ENCODE peak calls at places on chromosomes 12 and 14, in five cellular contexts. One of them, this sample, is unnamed.

GRCh38 chr14:92867246-92867925 is 55.6 kb upstream of the CHGA start:
- DNase-seq in kidney: no peak
- DNase-seq in hypothalamus: no peak
- DNase-seq in fibroblast of the aortic adventitia: no peak
- DNase-seq in left ventricle myocardium inferior: no peak
- DNase-seq in this sample: no peak

GRCh38 chr12:54126696-54127537 is 61.9 kb downstream of the SMUG1 start:
- DNase-seq in kidney: peak; percentile 93
- DNase-seq in hypothalamus: no peak
- DNase-seq in fibroblast of the aortic adventitia: peak; percentile 24
- DNase-seq in left ventricle myocardium inferior: peak; percentile 66
- DNase-seq in this sample: no peak

GRCh38 chr12:14849664-14850063 is 6.3 kb upstream of the ART4 start:
- DNase-seq in kidney: no peak
- DNase-seq in hypothalamus: no peak
- DNase-seq in fibroblast of the aortic adventitia: peak; percentile 85
- DNase-seq in left ventricle myocardium inferior: no peak
- DNase-seq in this sample: no peak

GRCh38 chr14:44833376-44833775 is 128.4 kb downstream of the KLHL28 start:
- DNase-seq in kidney: no peak
- DNase-seq in hypothalamus: no peak
- DNase-seq in fibroblast of the aortic adventitia: peak; percentile 40
- DNase-seq in left ventricle myocardium inferior: no peak
- DNase-seq in this sample: no peak

GRCh38 chr14:63435838-63436237 is 107.3 kb downstream of the PPP2R5E start:
- DNase-seq in kidney: peak; percentile 89
- DNase-seq in hypothalamus: no peak
- DNase-seq in fibroblast of the aortic adventitia: peak; percentile 82
- DNase-seq in left ventricle myocardium inferior: peak; percentile 42
- DNase-seq in this sample: no peak

GRCh38 chr14:95713596-95714371 is at the start of gene TCL1A:
- DNase-seq in kidney: peak; percentile 74
- DNase-seq in hypothalamus: no peak
- DNase-seq in fibroblast of the aortic adventitia: no peak
- DNase-seq in left ventricle myocardium inferior: no peak
- DNase-seq in this sample: no peak

GRCh38 chr14:36604757-36605505 is 22.5 kb upstream of the NKX2-8 start:
- DNase-seq in kidney: no peak
- DNase-seq in hypothalamus: no peak
- DNase-seq in fibroblast of the aortic adventitia: peak; percentile 79
- DNase-seq in left ventricle myocardium inferior: no peak
- DNase-seq in this sample: peak; percentile 64

GRCh38 chr12:4909734-4910501 is at the start of gene KCNA1:
- DNase-seq in kidney: peak; percentile 75
- DNase-seq in hypothalamus: no peak
- DNase-seq in fibroblast of the aortic adventitia: peak; percentile 7
- DNase-seq in left ventricle myocardium inferior: no peak
- DNase-seq in this sample: no peak

GRCh38 chr14:84959796-84960515 is 570.0 kb upstream of the FLRT2 start:
- DNase-seq in kidney: no peak
- DNase-seq in hypothalamus: no peak
- DNase-seq in fibroblast of the aortic adventitia: no peak
- DNase-seq in left ventricle myocardium inferior: no peak
- DNase-seq in this sample: no peak

GRCh38 chr12:120994589-120995337 is 16.4 kb downstream of the HNF1A start:
- DNase-seq in kidney: no peak
- DNase-seq in hypothalamus: no peak
- DNase-seq in fibroblast of the aortic adventitia: no peak
- DNase-seq in left ventricle myocardium inferior: no peak
- DNase-seq in this sample: no peak

GRCh38 chr12:28415755-28416154 is 225.5 kb downstream of the CCDC91 start:
- DNase-seq in kidney: no peak
- DNase-seq in hypothalamus: no peak
- DNase-seq in fibroblast of the aortic adventitia: peak; percentile 90
- DNase-seq in left ventricle myocardium inferior: no peak
- DNase-seq in this sample: no peak

GRCh38 chr14:94331462-94331861 is 8.3 kb upstream of the SERPINA6 start:
- DNase-seq in kidney: no peak
- DNase-seq in hypothalamus: no peak
- DNase-seq in fibroblast of the aortic adventitia: no peak
- DNase-seq in left ventricle myocardium inferior: no peak
- DNase-seq in this sample: no peak

GRCh38 chr12:31845613-31846321 is 113.4 kb upstream of the RESF1 start:
- DNase-seq in kidney: no peak
- DNase-seq in hypothalamus: no peak
- DNase-seq in fibroblast of the aortic adventitia: no peak
- DNase-seq in left ventricle myocardium inferior: no peak
- DNase-seq in this sample: no peak

GRCh38 chr12:93197067-93197593 is 180.6 kb upstream of the NUDT4 start:
- DNase-seq in kidney: no peak
- DNase-seq in hypothalamus: no peak
- DNase-seq in fibroblast of the aortic adventitia: peak; percentile 88
- DNase-seq in left ventricle myocardium inferior: no peak
- DNase-seq in this sample: no peak

GRCh38 chr12:124451016-124451415 is 116.4 kb downstream of the NCOR2 start:
- DNase-seq in kidney: peak; percentile 71
- DNase-seq in hypothalamus: no peak
- DNase-seq in fibroblast of the aortic adventitia: no peak
- DNase-seq in left ventricle myocardium inferior: no peak
- DNase-seq in this sample: no peak

GRCh38 chr12:99249543-99249942 is 398.0 kb upstream of the GARIN6 start:
- DNase-seq in kidney: no peak
- DNase-seq in hypothalamus: no peak
- DNase-seq in fibroblast of the aortic adventitia: no peak
- DNase-seq in left ventricle myocardium inferior: no peak
- DNase-seq in this sample: no peak

GRCh38 chr14:101234588-101234937 is 326.7 kb upstream of the DIO3 start:
- DNase-seq in kidney: peak; percentile 45
- DNase-seq in hypothalamus: no peak
- DNase-seq in fibroblast of the aortic adventitia: no peak
- DNase-seq in left ventricle myocardium inferior: no peak
- DNase-seq in this sample: no peak

GRCh38 chr12:113092478-113093408 is 36.2 kb downstream of the DTX1 start:
- DNase-seq in kidney: peak; percentile 82
- DNase-seq in hypothalamus: no peak
- DNase-seq in fibroblast of the aortic adventitia: peak; percentile 4
- DNase-seq in left ventricle myocardium inferior: peak; percentile 30
- DNase-seq in this sample: no peak

GRCh38 chr14:93716410-93717221 is 71.7 kb downstream of the PRIMA1 start:
- DNase-seq in kidney: no peak
- DNase-seq in hypothalamus: no peak
- DNase-seq in fibroblast of the aortic adventitia: no peak
- DNase-seq in left ventricle myocardium inferior: no peak
- DNase-seq in this sample: no peak

GRCh38 chr14:55518391-55518790 is 61.6 kb upstream of the KTN1 start:
- DNase-seq in kidney: no peak
- DNase-seq in hypothalamus: no peak
- DNase-seq in fibroblast of the aortic adventitia: no peak
- DNase-seq in left ventricle myocardium inferior: no peak
- DNase-seq in this sample: no peak

GRCh38 chr14:64682173-64682710 is 22.0 kb upstream of the PLEKHG3 start:
- DNase-seq in kidney: peak; percentile 95
- DNase-seq in hypothalamus: peak; percentile 53
- DNase-seq in fibroblast of the aortic adventitia: peak; percentile 89
- DNase-seq in left ventricle myocardium inferior: peak; percentile 64
- DNase-seq in this sample: no peak

GRCh38 chr12:93502802-93503623 is 35.7 kb downstream of the MRPL42 start:
- DNase-seq in kidney: no peak
- DNase-seq in hypothalamus: no peak
- DNase-seq in fibroblast of the aortic adventitia: peak; percentile 67
- DNase-seq in left ventricle myocardium inferior: no peak
- DNase-seq in this sample: no peak

GRCh38 chr12:132284618-132285310 is 44.6 kb downstream of the GALNT9 start:
- DNase-seq in kidney: peak; percentile 82
- DNase-seq in hypothalamus: no peak
- DNase-seq in fibroblast of the aortic adventitia: no peak
- DNase-seq in left ventricle myocardium inferior: no peak
- DNase-seq in this sample: peak; percentile 86

GRCh38 chr14:36502558-36503508 is 17.2 kb downstream of the NKX2-1 start:
- DNase-seq in kidney: no peak
- DNase-seq in hypothalamus: no peak
- DNase-seq in fibroblast of the aortic adventitia: no peak
- DNase-seq in left ventricle myocardium inferior: no peak
- DNase-seq in this sample: no peak

GRCh38 chr14:50260511-50260910 is 29.1 kb upstream of the SOS2 start:
- DNase-seq in kidney: no peak
- DNase-seq in hypothalamus: no peak
- DNase-seq in fibroblast of the aortic adventitia: peak; percentile 65
- DNase-seq in left ventricle myocardium inferior: no peak
- DNase-seq in this sample: peak; percentile 42

GRCh38 chr14:42140831-42141279 is 534.2 kb downstream of the LRFN5 start:
- DNase-seq in kidney: no peak
- DNase-seq in hypothalamus: no peak
- DNase-seq in fibroblast of the aortic adventitia: peak; percentile 62
- DNase-seq in left ventricle myocardium inferior: no peak
- DNase-seq in this sample: no peak

GRCh38 chr12:113647048-113647447 is 175.4 kb upstream of the LHX5 start:
- DNase-seq in kidney: no peak
- DNase-seq in hypothalamus: no peak
- DNase-seq in fibroblast of the aortic adventitia: no peak
- DNase-seq in left ventricle myocardium inferior: no peak
- DNase-seq in this sample: no peak

GRCh38 chr14:63673255-63673654 is 31.6 kb upstream of the WDR89 start:
- DNase-seq in kidney: no peak
- DNase-seq in hypothalamus: no peak
- DNase-seq in fibroblast of the aortic adventitia: no peak
- DNase-seq in left ventricle myocardium inferior: no peak
- DNase-seq in this sample: no peak

GRCh38 chr14:59870277-59871165 is at the start of gene RTN1:
- DNase-seq in kidney: peak; percentile 88
- DNase-seq in hypothalamus: peak; percentile 45
- DNase-seq in fibroblast of the aortic adventitia: peak; percentile 22
- DNase-seq in left ventricle myocardium inferior: peak; percentile 51
- DNase-seq in this sample: no peak

GRCh38 chr12:124720687-124721500 is 142.8 kb downstream of the SCARB1 start:
- DNase-seq in kidney: peak; percentile 86
- DNase-seq in hypothalamus: no peak
- DNase-seq in fibroblast of the aortic adventitia: peak; percentile 87
- DNase-seq in left ventricle myocardium inferior: peak; percentile 66
- DNase-seq in this sample: no peak

GRCh38 chr12:18456344-18456743 is 195.0 kb downstream of the PIK3C2G start:
- DNase-seq in kidney: no peak
- DNase-seq in hypothalamus: no peak
- DNase-seq in fibroblast of the aortic adventitia: no peak
- DNase-seq in left ventricle myocardium inferior: no peak
- DNase-seq in this sample: no peak

GRCh38 chr12:96255077-96255476 is 60.9 kb downstream of the ELK3 start:
- DNase-seq in kidney: no peak
- DNase-seq in hypothalamus: no peak
- DNase-seq in fibroblast of the aortic adventitia: peak; percentile 86
- DNase-seq in left ventricle myocardium inferior: peak; percentile 61
- DNase-seq in this sample: no peak

GRCh38 chr14:36655054-36655381 is 6.6 kb upstream of the PAX9 start:
- DNase-seq in kidney: no peak
- DNase-seq in hypothalamus: no peak
- DNase-seq in fibroblast of the aortic adventitia: no peak
- DNase-seq in left ventricle myocardium inferior: no peak
- DNase-seq in this sample: no peak

GRCh38 chr14:69651653-69652052 is 40.3 kb downstream of the SUSD6 start:
- DNase-seq in kidney: no peak
- DNase-seq in hypothalamus: no peak
- DNase-seq in fibroblast of the aortic adventitia: no peak
- DNase-seq in left ventricle myocardium inferior: no peak
- DNase-seq in this sample: no peak